ENCODE peak calls at places on chromosome 4, in four cellular contexts. One of them, this sample, is unnamed.

GRCh38 chr4:575281-576141 is 584 bp downstream of the TMEM271 start:
- DNase-seq in right cardiac atrium: peak; percentile 69
- DNase-seq in Right ventricle myocardium superior: peak; percentile 47
- DNase-seq in activated T-helper 1 cell treated with Interleukin-2 at 50 U/mL for 16 hours: no peak
- DNase-seq in this sample: no peak

GRCh38 chr4:60396680-60397079 is 803.4 kb upstream of the ADGRL3 start:
- DNase-seq in right cardiac atrium: no peak
- DNase-seq in Right ventricle myocardium superior: no peak
- DNase-seq in activated T-helper 1 cell treated with Interleukin-2 at 50 U/mL for 16 hours: no peak
- DNase-seq in this sample: no peak

GRCh38 chr4:4858527-4858926 is 938 bp upstream of the MSX1 start:
- DNase-seq in right cardiac atrium: no peak
- DNase-seq in Right ventricle myocardium superior: no peak
- DNase-seq in activated T-helper 1 cell treated with Interleukin-2 at 50 U/mL for 16 hours: no peak
- DNase-seq in this sample: no peak

GRCh38 chr4:71498624-71499023 is 159.8 kb downstream of the SLC4A4 start:
- DNase-seq in right cardiac atrium: no peak
- DNase-seq in Right ventricle myocardium superior: no peak
- DNase-seq in activated T-helper 1 cell treated with Interleukin-2 at 50 U/mL for 16 hours: no peak
- DNase-seq in this sample: no peak

GRCh38 chr4:139301821-139302611 is at the start of gene NDUFC1:
- DNase-seq in right cardiac atrium: peak; percentile 73
- DNase-seq in Right ventricle myocardium superior: peak; percentile 55
- DNase-seq in activated T-helper 1 cell treated with Interleukin-2 at 50 U/mL for 16 hours: peak; percentile 42
- DNase-seq in this sample: peak; percentile 69

GRCh38 chr4:102850373-102850772 is 18.4 kb upstream of the CISD2 start:
- DNase-seq in right cardiac atrium: no peak
- DNase-seq in Right ventricle myocardium superior: no peak
- DNase-seq in activated T-helper 1 cell treated with Interleukin-2 at 50 U/mL for 16 hours: no peak
- DNase-seq in this sample: no peak

GRCh38 chr4:160319221-160319867 is 1216.5 kb downstream of the RAPGEF2 start:
- DNase-seq in right cardiac atrium: no peak
- DNase-seq in Right ventricle myocardium superior: no peak
- DNase-seq in activated T-helper 1 cell treated with Interleukin-2 at 50 U/mL for 16 hours: no peak
- DNase-seq in this sample: no peak

GRCh38 chr4:7299051-7299907 is 106.9 kb downstream of the SORCS2 start:
- DNase-seq in right cardiac atrium: no peak
- DNase-seq in Right ventricle myocardium superior: peak; percentile 21
- DNase-seq in activated T-helper 1 cell treated with Interleukin-2 at 50 U/mL for 16 hours: no peak
- DNase-seq in this sample: no peak

GRCh38 chr4:24778427-24779225 is 16.7 kb upstream of the SOD3 start:
- DNase-seq in right cardiac atrium: no peak
- DNase-seq in Right ventricle myocardium superior: peak; percentile 50
- DNase-seq in activated T-helper 1 cell treated with Interleukin-2 at 50 U/mL for 16 hours: no peak
- DNase-seq in this sample: no peak

GRCh38 chr4:165537028-165537648 is 158.3 kb downstream of the CPE start:
- DNase-seq in right cardiac atrium: no peak
- DNase-seq in Right ventricle myocardium superior: no peak
- DNase-seq in activated T-helper 1 cell treated with Interleukin-2 at 50 U/mL for 16 hours: no peak
- DNase-seq in this sample: no peak

GRCh38 chr4:98006060-98006459 is 137.2 kb downstream of the STPG2 start:
- DNase-seq in right cardiac atrium: no peak
- DNase-seq in Right ventricle myocardium superior: no peak
- DNase-seq in activated T-helper 1 cell treated with Interleukin-2 at 50 U/mL for 16 hours: no peak
- DNase-seq in this sample: no peak

GRCh38 chr4:6200922-6201362 is 593 bp upstream of the JAKMIP1 start:
- DNase-seq in right cardiac atrium: no peak
- DNase-seq in Right ventricle myocardium superior: no peak
- DNase-seq in activated T-helper 1 cell treated with Interleukin-2 at 50 U/mL for 16 hours: no peak
- DNase-seq in this sample: no peak

GRCh38 chr4:92241094-92241493 is 62.7 kb upstream of the GRID2 start:
- DNase-seq in right cardiac atrium: no peak
- DNase-seq in Right ventricle myocardium superior: no peak
- DNase-seq in activated T-helper 1 cell treated with Interleukin-2 at 50 U/mL for 16 hours: no peak
- DNase-seq in this sample: no peak

GRCh38 chr4:79551555-79551954 is 143.5 kb upstream of the GK2 start:
- DNase-seq in right cardiac atrium: no peak
- DNase-seq in Right ventricle myocardium superior: no peak
- DNase-seq in activated T-helper 1 cell treated with Interleukin-2 at 50 U/mL for 16 hours: no peak
- DNase-seq in this sample: no peak

GRCh38 chr4:98510757-98511517 is 147.5 kb downstream of the TSPAN5 start:
- DNase-seq in right cardiac atrium: no peak
- DNase-seq in Right ventricle myocardium superior: no peak
- DNase-seq in activated T-helper 1 cell treated with Interleukin-2 at 50 U/mL for 16 hours: no peak
- DNase-seq in this sample: no peak

GRCh38 chr4:7389101-7389701 is 45.5 kb downstream of the PSAPL1 start:
- DNase-seq in right cardiac atrium: peak; percentile 41
- DNase-seq in Right ventricle myocardium superior: no peak
- DNase-seq in activated T-helper 1 cell treated with Interleukin-2 at 50 U/mL for 16 hours: no peak
- DNase-seq in this sample: peak; percentile 52

GRCh38 chr4:181566490-181566889 is 676.7 kb upstream of the TENM3 start:
- DNase-seq in right cardiac atrium: no peak
- DNase-seq in Right ventricle myocardium superior: no peak
- DNase-seq in activated T-helper 1 cell treated with Interleukin-2 at 50 U/mL for 16 hours: no peak
- DNase-seq in this sample: no peak

GRCh38 chr4:169160825-169161224 is 109.9 kb downstream of the SH3RF1 start:
- DNase-seq in right cardiac atrium: peak; percentile 47
- DNase-seq in Right ventricle myocardium superior: no peak
- DNase-seq in activated T-helper 1 cell treated with Interleukin-2 at 50 U/mL for 16 hours: no peak
- DNase-seq in this sample: no peak

GRCh38 chr4:188110741-188111458 is 1.5 kb upstream of the TRIML2 start:
- DNase-seq in right cardiac atrium: no peak
- DNase-seq in Right ventricle myocardium superior: no peak
- DNase-seq in activated T-helper 1 cell treated with Interleukin-2 at 50 U/mL for 16 hours: no peak
- DNase-seq in this sample: no peak

GRCh38 chr4:99159699-99160098 is 15.6 kb upstream of the ADH4 start:
- DNase-seq in right cardiac atrium: no peak
- DNase-seq in Right ventricle myocardium superior: no peak
- DNase-seq in activated T-helper 1 cell treated with Interleukin-2 at 50 U/mL for 16 hours: no peak
- DNase-seq in this sample: no peak

GRCh38 chr4:162644346-162644745 is 480.5 kb upstream of the FSTL5 start:
- DNase-seq in right cardiac atrium: no peak
- DNase-seq in Right ventricle myocardium superior: no peak
- DNase-seq in activated T-helper 1 cell treated with Interleukin-2 at 50 U/mL for 16 hours: no peak
- DNase-seq in this sample: no peak

This sample was measured in Right ventricle myocardium inferior.